ENCODE peak calls at places on chromosomes 4 and X, in nine cellular contexts. E, J, L, Y, S, O, V, B and T are unnamed samples.

GRCh38 chrX:53303195-53303594 is 21.8 kb upstream of the IQSEC2 start:
- DNase-seq in V (no peak), E (no peak), B (no peak), J (no peak), Y (no peak), L (no peak), O (no peak), S (no peak), T (no peak)

GRCh38 chr4:111449657-111450056 is 695.6 kb upstream of the FAM241A start:
- DNase-seq in Y (no peak), B (no peak), E (no peak), V (no peak), O (no peak), L (no peak), S (no peak), J (no peak), T (no peak)

GRCh38 chrX:11704725-11705495 is 39.2 kb upstream of the ARHGAP6 start:
- DNase-seq in J (no peak), B (no peak), Y (no peak), O (peak), V (no peak), L (no peak), E (no peak), S (no peak), T (no peak)

GRCh38 chr4:25223770-25224375 is 10.0 kb upstream of the PI4K2B start:
- DNase-seq in S (peak), O (peak), B (no peak), Y (no peak), J (no peak), V (no peak), L (peak), E (no peak), T (no peak)

GRCh38 chr4:63787326-63787725 is 621.9 kb downstream of the TECRL start:
- DNase-seq in J (no peak), L (no peak), O (peak), Y (no peak), V (no peak), B (no peak), E (no peak), S (no peak), T (no peak)

GRCh38 chrX:153917814-153918213 is 8.2 kb downstream of the ARHGAP4 start:
- DNase-seq in V (no peak), L (no peak), Y (no peak), J (no peak), B (no peak), S (no peak), O (no peak), E (no peak), T (peak)

GRCh38 chr4:105060628-105061027 is 86.0 kb upstream of the TET2 start:
- DNase-seq in J (peak), V (no peak), E (no peak), Y (no peak), O (no peak), L (no peak), S (no peak), B (no peak), T (peak)

GRCh38 chr4:68342139-68342538 is 7.8 kb downstream of the YTHDC1 start:
- DNase-seq in B (no peak), E (no peak), O (peak), J (no peak), L (peak), Y (no peak), S (no peak), V (no peak), T (no peak)

GRCh38 chr4:1608821-1609500 is 75.2 kb downstream of the FAM53A start:
- DNase-seq in Y (no peak), E (no peak), L (no peak), O (no peak), S (no peak), V (no peak), J (no peak), B (no peak), T (no peak)

GRCh38 chrX:129842510-129843208 is 1.0 kb downstream of the ZDHHC9 start:
- DNase-seq in O (peak), L (peak), E (peak), V (no peak), J (no peak), S (no peak), B (peak), Y (no peak), T (no peak)

GRCh38 chr4:45946699-45947098 is 177.2 kb downstream of the GABRG1 start:
- DNase-seq in V (no peak), Y (no peak), J (no peak), S (no peak), L (no peak), E (no peak), O (no peak), B (no peak), T (no peak)

GRCh38 chrX:47446431-47446830 is 36.6 kb downstream of the ZNF41 start:
- DNase-seq in E (no peak), B (no peak), L (no peak), V (no peak), S (no peak), J (no peak), O (peak), Y (no peak), T (no peak)

GRCh38 chrX:40474205-40474626 is 106.6 kb upstream of the ATP6AP2 start:
- DNase-seq in L (peak), J (no peak), Y (no peak), B (peak), O (peak), S (no peak), E (peak), V (no peak), T (no peak)

GRCh38 chr4:169179609-169180526 is 90.9 kb downstream of the SH3RF1 start:
- DNase-seq in S (no peak), L (no peak), B (no peak), J (no peak), O (no peak), V (no peak), Y (no peak), E (no peak), T (no peak)

GRCh38 chrX:12922600-12922919 is 16.1 kb downstream of the TLR8 start:
- DNase-seq in O (no peak), J (no peak), V (no peak), B (no peak), Y (no peak), L (no peak), E (no peak), S (no peak), T (no peak)

GRCh38 chr4:55066018-55066417 is 59.4 kb downstream of the KDR start:
- DNase-seq in V (no peak), E (no peak), J (no peak), O (no peak), B (peak), L (no peak), Y (no peak), S (no peak), T (no peak)

GRCh38 chrX:10631416-10632145 is 11.2 kb upstream of the MID1 start:
- DNase-seq in J (no peak), O (no peak), V (no peak), L (no peak), E (no peak), S (no peak), Y (no peak), B (no peak), T (no peak)

GRCh38 chr4:119238068-119238722 is 25.7 kb downstream of the USP53 start:
- DNase-seq in B (no peak), E (no peak), S (no peak), V (no peak), L (no peak), O (no peak), Y (peak), J (peak), T (no peak)

GRCh38 chrX:39736219-39737211 is 361.2 kb downstream of the BCOR start:
- DNase-seq in J (no peak), S (no peak), Y (no peak), L (peak), V (no peak), E (no peak), B (peak), O (no peak), T (no peak)

GRCh38 chr4:180394307-180394706 is 1848.9 kb upstream of the TENM3 start:
- DNase-seq in Y (no peak), J (no peak), L (no peak), B (no peak), S (no peak), V (no peak), E (no peak), O (no peak), T (no peak)

GRCh38 chr4:39947963-39948362 is 29.7 kb downstream of the PDS5A start:
- DNase-seq in Y (no peak), B (no peak), O (peak), V (no peak), S (no peak), L (no peak), E (no peak), J (no peak), T (no peak)

GRCh38 chrX:70494441-70494840 is 49.8 kb downstream of the DLG3 start:
- DNase-seq in B (no peak), J (no peak), V (no peak), Y (no peak), E (no peak), O (no peak), L (no peak), S (no peak), T (no peak)

GRCh38 chr4:125168531-125168930 is 146.2 kb upstream of the FAT4 start:
- DNase-seq in E (no peak), B (no peak), L (no peak), J (no peak), Y (no peak), O (no peak), V (no peak), S (no peak), T (no peak)

GRCh38 chr4:3215733-3216132 is 33.2 kb upstream of the MSANTD1 start:
- DNase-seq in L (no peak), J (no peak), S (no peak), Y (no peak), V (no peak), O (no peak), B (no peak), E (no peak), T (no peak)

GRCh38 chrX:13381514-13381913 is 61.7 kb upstream of the ATXN3L start:
- DNase-seq in Y (no peak), B (no peak), O (no peak), E (no peak), V (no peak), J (no peak), S (no peak), L (no peak), T (no peak)

GRCh38 chr4:177455591-177455990 is 13.4 kb upstream of the AGA start:
- DNase-seq in L (no peak), B (no peak), V (no peak), E (no peak), S (no peak), J (no peak), O (no peak), Y (no peak), T (no peak)

GRCh38 chr4:188008377-188008776 is 12.8 kb downstream of the ZFP42 start:
- DNase-seq in J (no peak), O (no peak), Y (no peak), B (no peak), V (no peak), L (peak), E (no peak), S (no peak), T (no peak)

GRCh38 chr4:41957634-41958033 is 22.4 kb downstream of the TMEM33 start:
- DNase-seq in V (no peak), B (peak), O (peak), S (peak), L (peak), E (peak), Y (peak), J (peak), T (no peak)

GRCh38 chrX:9110808-9111207 is 76.9 kb upstream of the FAM9B start:
- DNase-seq in B (no peak), L (no peak), S (no peak), E (no peak), J (no peak), Y (no peak), V (no peak), O (no peak), T (no peak)

GRCh38 chrX:42119076-42119475 is 195.7 kb upstream of the CASK start:
- DNase-seq in J (no peak), E (peak), S (peak), Y (no peak), B (no peak), L (peak), O (no peak), V (no peak), T (no peak)

GRCh38 chr4:6771229-6771671 is 11.3 kb upstream of the KIAA0232 start:
- DNase-seq in J (no peak), S (no peak), Y (no peak), V (no peak), B (no peak), E (no peak), L (no peak), O (no peak), T (no peak)

GRCh38 chr4:52824603-52825310 is 37.4 kb upstream of the RASL11B start:
- DNase-seq in B (peak), E (peak), S (no peak), V (no peak), J (no peak), Y (no peak), L (no peak), O (no peak), T (no peak)

GRCh38 chrX:107597264-107597663 is 31.0 kb upstream of the PRPS1 start:
- DNase-seq in B (no peak), V (no peak), E (no peak), J (no peak), S (no peak), O (no peak), L (no peak), Y (no peak), T (no peak)
- TF ChIP-seq REST in B (no peak), V (no peak), E (no peak), J (no peak), S (no peak), O (no peak), L (no peak), Y (no peak), T (no peak)

GRCh38 chr4:112978691-112979472 is 70.6 kb upstream of the ANK2 start:
- DNase-seq in B (no peak), L (no peak), S (no peak), V (no peak), O (no peak), E (no peak), Y (no peak), J (no peak), T (no peak)
- TF ChIP-seq REST in B (no peak), L (no peak), S (no peak), V (no peak), O (no peak), E (no peak), Y (no peak), J (no peak), T (no peak)

DNA sequence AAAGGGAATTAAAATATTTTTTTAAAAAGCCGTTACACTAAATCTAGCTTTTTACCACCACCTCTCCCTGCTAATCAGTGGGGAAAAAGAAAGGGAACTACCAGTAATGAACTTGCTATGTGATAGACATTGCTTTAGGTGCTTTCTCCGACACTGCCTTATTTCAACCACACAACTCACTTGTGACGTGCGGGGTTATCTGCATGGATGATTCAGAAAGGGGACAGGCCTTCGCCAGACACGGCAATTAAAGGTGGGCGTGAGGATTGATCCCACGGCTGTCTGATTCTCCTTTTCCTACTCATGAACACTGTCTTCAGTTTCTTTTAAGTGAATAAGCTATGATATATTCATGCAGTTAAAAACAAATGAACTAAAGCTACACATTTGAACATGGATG is 882 bp upstream of the CXCR3 start:
- DNase-seq in J (no peak), Y (no peak), S (no peak), V (no peak), E (no peak), L (no peak), B (no peak), O (no peak), T (no peak)
- TF ChIP-seq REST in J (no peak), Y (no peak), S (no peak), V (no peak), E (no peak), L (no peak), B (no peak), O (no peak), T (no peak)

DNA sequence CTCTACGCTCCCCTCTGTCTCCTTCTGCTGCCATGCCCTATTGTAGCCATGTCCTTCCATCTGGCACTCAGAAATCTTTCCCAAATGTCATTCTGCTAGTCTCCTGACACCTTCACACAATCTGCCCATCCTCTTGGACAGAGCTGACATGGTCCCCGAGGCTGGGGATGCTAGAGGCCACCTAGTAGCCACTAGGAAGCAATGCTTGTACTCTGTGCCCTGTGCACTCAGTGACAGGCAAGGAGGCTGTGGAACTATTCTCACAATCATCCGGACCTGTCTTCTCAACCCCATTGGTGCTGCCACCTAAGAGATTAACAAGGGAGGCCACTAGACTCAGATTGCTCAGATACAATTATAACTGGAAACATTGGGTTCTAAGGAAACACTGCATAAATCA is 112.6 kb upstream of the TMEM164 start:
- DNase-seq in B (no peak), V (no peak), L (no peak), O (no peak), J (no peak), S (no peak), E (no peak), Y (no peak), T (no peak)
- TF ChIP-seq REST in B (no peak), V (no peak), L (no peak), O (no peak), J (no peak), S (no peak), E (no peak), Y (no peak), T (no peak)

DNA sequence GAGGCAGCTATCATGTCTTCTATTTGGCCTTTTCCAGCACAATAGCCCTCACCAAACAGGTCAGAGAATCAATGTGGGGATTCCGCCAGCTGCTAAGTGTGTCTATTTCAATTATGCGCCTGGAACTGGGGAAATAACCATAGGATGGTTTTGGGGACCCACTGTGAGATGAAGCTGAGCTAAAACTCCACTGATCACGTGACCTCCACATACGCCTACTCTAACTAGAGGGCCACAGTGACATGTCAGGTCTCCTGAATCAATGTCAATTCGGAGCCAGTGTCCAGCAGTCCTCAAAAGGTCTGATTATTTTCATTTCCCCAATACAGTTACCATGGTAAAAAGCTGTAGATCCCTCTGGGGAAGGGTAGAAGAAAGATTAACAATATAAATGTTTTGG is 10.2 kb upstream of the BANK1 start:
- DNase-seq in B (no peak), E (no peak), S (no peak), Y (no peak), V (no peak), J (no peak), O (no peak), L (no peak), T (no peak)
- TF ChIP-seq REST in B (no peak), E (no peak), S (no peak), Y (no peak), V (no peak), J (no peak), O (no peak), L (no peak), T (no peak)

DNA sequence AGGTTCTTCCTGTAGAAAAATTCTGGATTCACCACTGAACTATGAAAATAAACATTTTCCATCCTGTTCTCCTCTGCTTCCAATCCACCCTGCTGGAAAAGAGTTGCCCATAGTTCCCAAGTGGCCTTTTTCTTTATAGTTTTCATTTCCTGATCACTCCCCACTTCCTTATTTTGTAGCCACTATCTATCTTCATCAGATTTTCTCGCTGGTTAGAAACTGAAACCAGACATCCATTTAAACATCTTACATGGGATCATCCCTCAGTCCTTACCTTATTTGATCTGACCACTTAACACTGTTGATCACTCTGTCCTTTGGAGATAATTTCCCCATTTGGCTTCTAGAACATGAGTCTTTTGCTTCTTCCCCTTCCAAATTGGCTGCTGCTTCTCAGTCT is 42.2 kb upstream of the SCOC start:
- DNase-seq in J (no peak), E (no peak), S (no peak), O (no peak), Y (no peak), V (no peak), L (no peak), B (no peak), T (no peak)
- TF ChIP-seq REST in J (no peak), E (no peak), S (no peak), O (no peak), Y (no peak), V (no peak), L (no peak), B (no peak), T (no peak)